ENCODE peak calls at places on chromosomes 16 and 17, in five cellular contexts. J, U, X, L and P are unnamed samples.

GRCh38 chr17:59160203-59161025 is 4.9 kb downstream of the PRR11 start:
- DNase-seq in J (no peak), U (no peak), X (peak), L (no peak), P (no peak)

GRCh38 chr16:22971346-22971924 is 157.5 kb downstream of the HS3ST2 start:
- DNase-seq in J (no peak), U (no peak), X (no peak), L (no peak), P (no peak)

GRCh38 chr17:6259899-6260298 is 175.0 kb downstream of the AIPL1 start:
- DNase-seq in J (no peak), U (no peak), X (no peak), L (no peak), P (no peak)

GRCh38 chr16:65297453-65297852 is 175.6 kb upstream of the CDH11 start:
- DNase-seq in J (no peak), U (no peak), X (no peak), L (no peak), P (no peak)

GRCh38 chr17:44170499-44171201 is at the start of gene ASB16:
- DNase-seq in J (no peak), U (peak), X (no peak), L (no peak), P (peak)

GRCh38 chr17:10117581-10118001 is 80.8 kb downstream of the GAS7 start:
- DNase-seq in J (no peak), U (no peak), X (no peak), L (no peak), P (no peak)

GRCh38 chr17:47288531-47289116 is 35.0 kb downstream of the ITGB3 start:
- DNase-seq in J (no peak), U (no peak), X (no peak), L (no peak), P (no peak)

GRCh38 chr16:20628213-20628612 is 52.0 kb upstream of the ACSM2B start:
- DNase-seq in J (no peak), U (no peak), X (no peak), L (no peak), P (no peak)

GRCh38 chr16:88957887-88958577 is 19.0 kb downstream of the CBFA2T3 start:
- DNase-seq in J (peak), U (no peak), X (no peak), L (no peak), P (no peak)

GRCh38 chr17:70037498-70037897 is 37.5 kb upstream of the KCNJ16 start:
- DNase-seq in J (no peak), U (peak), X (no peak), L (no peak), P (no peak)

GRCh38 chr16:17529982-17530760 is 59.4 kb upstream of the XYLT1 start:
- DNase-seq in J (peak), U (no peak), X (no peak), L (no peak), P (no peak)

GRCh38 chr17:80826955-80827645 is 164.5 kb upstream of the CHMP6 start:
- DNase-seq in J (peak), U (peak), X (peak), L (no peak), P (peak)

GRCh38 chr16:23501291-23501690 is 9.0 kb downstream of the GGA2 start:
- DNase-seq in J (no peak), U (no peak), X (no peak), L (no peak), P (no peak)

GRCh38 chr16:10992112-10992511 is 47.7 kb downstream of the CLEC16A start:
- DNase-seq in J (no peak), U (no peak), X (no peak), L (no peak), P (no peak)

GRCh38 chr17:63035695-63036094 is 69.7 kb downstream of the TANC2 start:
- DNase-seq in J (no peak), U (no peak), X (no peak), L (no peak), P (no peak)

GRCh38 chr17:38703742-38704644 is 1.1 kb upstream of the MLLT6 start:
- DNase-seq in J (peak), U (peak), X (peak), L (peak), P (peak)

GRCh38 chr17:61393550-61393903 is 6.1 kb upstream of the TBX2 start:
- DNase-seq in J (peak), U (peak), X (no peak), L (no peak), P (no peak)

GRCh38 chr16:72992142-72992601 is 55.8 kb downstream of the ZFHX3 start:
- DNase-seq in J (no peak), U (no peak), X (no peak), L (peak), P (no peak)

GRCh38 chr17:76027159-76027839 is at the start of gene EVPL:
- DNase-seq in J (no peak), U (no peak), X (no peak), L (no peak), P (no peak)

GRCh38 chr16:84699147-84699711 is 571 bp upstream of the USP10 start:
- DNase-seq in J (peak), U (peak), X (no peak), L (no peak), P (no peak)

GRCh38 chr17:79907855-79908254 is 68.6 kb upstream of the CBX4 start:
- DNase-seq in J (no peak), U (no peak), X (no peak), L (no peak), P (no peak)

GRCh38 chr17:43846963-43847369 is at the start of gene CD300LG:
- DNase-seq in J (no peak), U (no peak), X (no peak), L (no peak), P (peak)

GRCh38 chr16:85936761-85937343 is 37.9 kb downstream of the IRF8 start:
- DNase-seq in J (peak), U (no peak), X (no peak), L (no peak), P (no peak)

GRCh38 chr16:78242231-78242630 is 142.8 kb downstream of the WWOX start:
- DNase-seq in J (no peak), U (no peak), X (no peak), L (no peak), P (no peak)

GRCh38 chr16:87560428-87561199 is 41.7 kb upstream of the JPH3 start:
- DNase-seq in J (peak), U (no peak), X (no peak), L (no peak), P (peak)